ENCODE peak calls at places on chromosomes 5 and 9, in six cellular contexts. P, K, N, I, H and B are unnamed samples.
A peak's percentile ranks its signal among the peaks of the same experiment; 100 is the strongest.

GRCh38 chr5:76583163-76584047 is 39.8 kb downstream of the F2RL2 start:
- DNase-seq in P (peak; percentile 21), K (peak; percentile 44), N (peak; percentile 39), I (no peak), H (no peak), B (no peak)

GRCh38 chr9:96514108-96514824 is 64.3 kb downstream of the HABP4 start:
- DNase-seq in P (no peak), K (peak; percentile 73), N (peak; percentile 93), I (no peak), H (no peak), B (no peak)

GRCh38 chr5:180785151-180785781 is 17.3 kb downstream of the MGAT1 start:
- DNase-seq in P (peak; percentile 48), K (peak; percentile 87), N (peak; percentile 93), I (no peak), H (no peak), B (no peak)

GRCh38 chr5:133499896-133500295 is 112.4 kb downstream of the FSTL4 start:
- DNase-seq in P (no peak), K (no peak), N (no peak), I (no peak), H (no peak), B (no peak)

GRCh38 chr5:51272957-51273356 is 110.3 kb upstream of the ISL1 start:
- DNase-seq in P (no peak), K (no peak), N (no peak), I (no peak), H (no peak), B (peak; percentile 26)

GRCh38 chr5:136080483-136081180 is 51.8 kb downstream of the TGFBI start:
- DNase-seq in P (peak; percentile 96), K (peak; percentile 94), N (peak; percentile 91), I (no peak), H (no peak), B (peak; percentile 85)

GRCh38 chr5:73661753-73662152 is 35.8 kb downstream of the ARHGEF28 start:
- DNase-seq in P (no peak), K (no peak), N (no peak), I (no peak), H (no peak), B (no peak)

GRCh38 chr5:178432421-178433272 is 157.5 kb downstream of the COL23A1 start:
- DNase-seq in P (no peak), K (no peak), N (no peak), I (no peak), H (peak; percentile 31), B (no peak)

GRCh38 chr5:148163345-148163744 is 5.0 kb upstream of the SPINK14 start:
- DNase-seq in P (no peak), K (no peak), N (no peak), I (no peak), H (no peak), B (no peak)

GRCh38 chr5:123412206-123412605 is 11.0 kb downstream of the CEP120 start:
- DNase-seq in P (no peak), K (no peak), N (no peak), I (no peak), H (no peak), B (no peak)

GRCh38 chr9:126397056-126397455 is 70.4 kb downstream of the MVB12B start:
- DNase-seq in P (no peak), K (no peak), N (no peak), I (no peak), H (peak; percentile 72), B (no peak)

GRCh38 chr9:130699047-130699446 is 5.5 kb downstream of the EXOSC2 start:
- DNase-seq in P (no peak), K (no peak), N (no peak), I (no peak), H (no peak), B (no peak)

GRCh38 chr9:97419315-97419867 is 7.5 kb downstream of the TDRD7 start:
- DNase-seq in P (peak; percentile 83), K (peak; percentile 71), N (peak; percentile 76), I (no peak), H (no peak), B (no peak)

GRCh38 chr5:113367586-113367985 is 67.2 kb downstream of the TSSK1B start:
- DNase-seq in P (peak; percentile 92), K (no peak), N (no peak), I (peak; percentile 41), H (no peak), B (peak; percentile 22)

GRCh38 chr5:175743676-175744210 is 85.9 kb downstream of the HRH2 start:
- DNase-seq in P (no peak), K (peak; percentile 7), N (peak; percentile 15), I (no peak), H (no peak), B (peak; percentile 75)

GRCh38 chr5:7372399-7372798 is 23.5 kb upstream of the ADCY2 start:
- DNase-seq in P (no peak), K (no peak), N (no peak), I (no peak), H (no peak), B (no peak)

GRCh38 chr5:149224282-149224681 is 47.4 kb upstream of the AFAP1L1 start:
- DNase-seq in P (no peak), K (no peak), N (no peak), I (no peak), H (no peak), B (no peak)

GRCh38 chr5:156981481-156981880 is 18.5 kb upstream of the TIMD4 start:
- DNase-seq in P (no peak), K (no peak), N (no peak), I (no peak), H (no peak), B (no peak)

GRCh38 chr5:90740244-90740799 is 181.7 kb downstream of the ADGRV1 start:
- DNase-seq in P (no peak), K (no peak), N (no peak), I (no peak), H (no peak), B (no peak)

GRCh38 chr5:134113908-134114875 is at the start of gene TCF7:
- DNase-seq in P (peak; percentile 59), K (peak; percentile 71), N (peak; percentile 96), I (peak; percentile 99), H (peak; percentile 80), B (peak; percentile 95)

DNA sequence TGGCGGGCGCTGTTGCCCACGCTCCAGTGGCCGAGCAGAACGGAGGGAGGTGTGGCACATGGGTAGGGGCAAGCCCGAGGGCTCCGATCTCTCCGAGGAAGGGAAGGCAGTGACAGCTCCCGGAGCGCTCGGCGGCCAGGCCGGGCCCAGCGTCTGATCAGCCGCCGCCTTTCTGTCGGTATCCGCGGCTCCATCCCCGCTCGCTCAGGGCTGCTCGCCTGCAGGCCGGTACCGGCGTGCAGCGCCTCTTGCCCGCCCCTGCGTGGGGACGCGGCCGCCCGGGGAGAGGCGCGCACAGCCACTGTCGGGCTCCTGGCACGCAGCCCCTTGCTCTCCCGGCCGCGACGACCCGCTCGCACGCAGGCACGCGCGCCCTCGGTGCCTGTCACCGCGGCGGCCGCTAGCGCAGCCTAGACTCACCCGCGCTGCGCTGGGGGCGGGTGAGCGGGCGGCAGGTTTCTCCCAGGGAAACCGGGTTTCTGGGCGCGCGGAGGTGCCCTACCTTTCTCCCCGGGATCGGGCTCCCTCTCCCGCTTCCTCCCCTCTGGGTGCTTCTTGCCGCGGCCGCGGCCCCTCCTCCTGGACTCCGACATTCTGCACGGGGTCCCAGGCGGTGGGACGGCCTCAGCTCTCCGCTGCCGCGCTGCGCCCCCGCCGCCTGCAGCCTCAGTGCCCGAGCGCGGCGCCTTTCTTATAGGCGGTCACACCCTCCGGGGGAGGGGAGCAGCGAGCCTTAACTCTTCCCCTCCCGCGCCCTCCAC is 108.4 kb downstream of the PSD2 start:
- DNase-seq in P (no peak), K (no peak), N (peak; percentile 47), I (peak; percentile 85), H (no peak), B (peak; percentile 84)
- H2AFZ ChIP-seq in P (no peak overlapping the region), K (peak overlapping the region; percentile 49), N (no peak overlapping the region), I (no peak overlapping the region), H (no peak overlapping the region), B (peak overlapping the region; percentile 89)

GRCh38 chr9:136858452-136858843 is 6.3 kb downstream of the MAMDC4 start:
- DNase-seq in P (no peak), K (no peak), N (no peak), I (no peak), H (no peak), B (no peak)

GRCh38 chr9:136859821-136860269 is 6.3 kb downstream of the EDF1 start:
- DNase-seq in P (no peak), K (no peak), N (no peak), I (no peak), H (no peak), B (no peak)

GRCh38 chr9:136857606-136858412 is 5.7 kb downstream of the MAMDC4 start:
- DNase-seq in P (no peak), K (no peak), N (no peak), I (no peak), H (no peak), B (no peak)

GRCh38 chr9:136860529-136860928 is 5.6 kb downstream of the EDF1 start:
- DNase-seq in P (no peak), K (no peak), N (no peak), I (no peak), H (no peak), B (no peak)

DNA sequence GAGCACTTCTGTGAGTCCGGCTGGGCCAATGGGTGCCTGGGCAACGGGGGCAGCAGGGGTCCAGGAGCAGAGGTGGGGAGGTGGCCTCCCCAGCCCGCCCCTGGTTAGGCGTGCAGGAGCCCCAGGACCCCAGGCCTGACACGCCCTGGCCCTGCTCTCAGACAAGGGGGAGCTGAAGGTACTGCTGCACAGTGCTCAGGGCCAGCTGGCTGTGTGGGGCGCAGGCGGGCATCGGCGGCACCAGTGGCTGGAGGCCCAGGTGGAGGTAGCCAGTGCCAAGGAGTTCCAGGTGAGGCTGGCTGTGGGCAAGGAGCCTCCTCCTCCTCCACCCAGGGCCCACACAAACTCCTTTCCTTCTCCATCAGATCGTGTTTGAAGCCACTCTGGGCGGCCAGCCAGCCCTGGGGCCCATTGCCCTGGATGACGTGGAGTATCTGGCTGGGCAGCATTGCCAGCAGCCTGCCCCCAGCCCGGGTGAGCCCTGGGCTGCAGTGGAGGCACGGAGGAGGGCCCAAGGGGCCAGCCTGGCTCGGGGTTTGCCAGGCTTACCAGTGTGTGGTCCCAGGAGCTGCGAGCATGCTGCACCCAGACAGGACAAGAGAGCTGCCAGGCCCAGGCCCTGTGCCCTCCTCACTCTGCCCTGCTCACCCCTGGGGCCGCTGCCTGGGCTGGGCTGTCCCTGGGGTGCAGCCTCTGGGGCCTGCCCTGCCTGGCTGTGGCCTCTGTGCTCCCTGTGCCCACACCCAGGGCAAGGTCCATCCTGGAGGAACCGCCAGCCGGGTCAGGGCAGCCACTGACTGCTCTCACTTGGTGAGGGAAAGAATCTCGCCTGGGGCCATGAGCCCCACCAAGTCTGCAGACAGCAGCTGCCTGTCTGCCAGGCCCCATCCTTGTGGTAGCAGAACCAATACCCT is 7.0 kb downstream of the MAMDC4 start:
- DNase-seq in P (no peak), K (peak; percentile 51), N (peak; percentile 81), I (no peak), H (no peak), B (no peak)
- H4K20me1 ChIP-seq in P (no peaks in the 10 kb centered on the region), K (peaks cover 5% of the 10 kb centered on the region), N (no peaks in the 10 kb centered on the region), I (no peaks in the 10 kb centered on the region), H (peaks cover 21% of the 10 kb centered on the region), B (peaks cover 19% of the 10 kb centered on the region)

GRCh38 chr9:36716496-36716895 is 143.8 kb downstream of the MELK start:
- DNase-seq in P (no peak), K (peak; percentile 18), N (no peak), I (no peak), H (no peak), B (no peak)
- H2AFZ ChIP-seq in P (no peak overlapping the region), K (no peak overlapping the region), N (no peak overlapping the region), I (no peak overlapping the region), H (no peak overlapping the region), B (no peak overlapping the region)

DNA sequence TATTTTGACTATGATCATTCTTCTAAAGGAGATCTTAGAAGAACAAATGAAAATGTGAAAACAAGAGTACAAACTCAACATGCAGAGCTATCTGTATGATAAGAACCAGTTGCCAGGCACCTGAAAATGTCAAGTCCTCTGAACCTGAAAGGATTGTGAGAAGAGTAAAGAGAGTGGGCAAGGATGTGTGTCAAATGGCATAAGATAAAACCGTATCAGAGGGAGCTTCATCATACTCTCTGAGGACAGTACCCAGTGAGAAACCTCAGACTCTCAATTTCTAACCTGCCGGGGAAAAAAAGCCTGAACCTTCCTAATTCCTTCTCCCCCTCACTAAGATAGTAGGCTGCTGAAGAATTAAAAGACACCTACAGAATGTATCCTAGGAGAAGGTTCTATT is 6.8 kb downstream of the ETF1 start:
- DNase-seq in P (no peak), K (no peak), N (no peak), I (no peak), H (no peak), B (no peak)
- H4K20me1 ChIP-seq in P (peaks cover 8% of the 10 kb centered on the region), K (peaks cover 86% of the 10 kb centered on the region), N (peaks cover 32% of the 10 kb centered on the region), I (peaks cover 92% of the 10 kb centered on the region), H (peaks cover 83% of the 10 kb centered on the region), B (peaks cover 86% of the 10 kb centered on the region)